ENCODE peak calls at places on chromosomes 16 and 17, in five cellular contexts. V, A, E, Q and K are unnamed samples.

GRCh38 chr17:35094902-35095301 is 24.8 kb downstream of the RAD51D start:
- DNase-seq in V (no peak), A (peak; percentile 49), E (no peak), Q (no peak), K (no peak)

GRCh38 chr17:33015716-33016346 is 24.2 kb downstream of the SPACA3 start:
- DNase-seq in V (no peak), A (no peak), E (no peak), Q (no peak), K (no peak)

GRCh38 chr16:74724820-74725549 is 24.3 kb upstream of the MLKL start:
- DNase-seq in V (no peak), A (peak; percentile 93), E (no peak), Q (no peak), K (no peak)

GRCh38 chr16:566475-567361 is at the start of gene NHLRC4:
- DNase-seq in V (no peak), A (peak; percentile 87), E (peak; percentile 66), Q (peak; percentile 40), K (no peak)

GRCh38 chr16:87212026-87212425 is 105.2 kb downstream of the C16orf95 start:
- DNase-seq in V (no peak), A (peak; percentile 49), E (no peak), Q (no peak), K (no peak)

GRCh38 chr16:85994492-85995433 is 95.8 kb downstream of the IRF8 start:
- DNase-seq in V (no peak), A (no peak), E (no peak), Q (no peak), K (no peak)

GRCh38 chr17:71709974-71710373 is 410.8 kb upstream of the SOX9 start:
- DNase-seq in V (no peak), A (no peak), E (no peak), Q (no peak), K (no peak)

GRCh38 chr17:74379495-74380085 is 12.3 kb downstream of the GPR142 start:
- DNase-seq in V (peak; percentile 86), A (peak; percentile 85), E (peak; percentile 94), Q (peak; percentile 99), K (peak; percentile 100)

GRCh38 chr17:36750316-36750885 is 149.0 kb downstream of the MRM1 start:
- DNase-seq in V (no peak), A (no peak), E (no peak), Q (no peak), K (no peak)

GRCh38 chr17:67359960-67360817 is 6.2 kb downstream of the PSMD12 start:
- DNase-seq in V (no peak), A (no peak), E (no peak), Q (peak; percentile 11), K (no peak)

GRCh38 chr17:78939615-78940014 is 14.4 kb upstream of the TIMP2 start:
- DNase-seq in V (no peak), A (no peak), E (no peak), Q (no peak), K (no peak)

GRCh38 chr16:73420244-73421040 is 372.5 kb upstream of the ZFHX3 start:
- DNase-seq in V (no peak), A (no peak), E (no peak), Q (no peak), K (no peak)

GRCh38 chr17:42535400-42536047 is 517 bp upstream of the NAGLU start:
- DNase-seq in V (no peak), A (no peak), E (no peak), Q (no peak), K (no peak)

GRCh38 chr16:84448444-84448843 is 56.0 kb downstream of the MEAK7 start:
- DNase-seq in V (no peak), A (no peak), E (no peak), Q (no peak), K (no peak)

GRCh38 chr16:13936596-13937081 is 16.7 kb downstream of the ERCC4 start:
- DNase-seq in V (no peak), A (peak; percentile 11), E (no peak), Q (no peak), K (no peak)

GRCh38 chr17:19304209-19304608 is 58.3 kb downstream of the B9D1 start:
- DNase-seq in V (no peak), A (peak; percentile 64), E (no peak), Q (peak; percentile 26), K (no peak)

GRCh38 chr16:81708459-81709368 is 70.4 kb upstream of the PLCG2 start:
- DNase-seq in V (no peak), A (no peak), E (no peak), Q (no peak), K (no peak)

GRCh38 chr16:89135166-89135565 is 36.4 kb upstream of the CDH15 start:
- DNase-seq in V (no peak), A (no peak), E (no peak), Q (no peak), K (no peak)

GRCh38 chr17:41494524-41494923 is 4.8 kb upstream of the KRT36 start:
- DNase-seq in V (no peak), A (peak; percentile 57), E (no peak), Q (no peak), K (no peak)

GRCh38 chr17:38921756-38922411 is 3.5 kb upstream of the LASP1NB start:
- DNase-seq in V (no peak), A (no peak), E (no peak), Q (no peak), K (peak; percentile 54)

GRCh38 chr16:9816644-9817043 is 365.6 kb downstream of the GRIN2A start:
- DNase-seq in V (no peak), A (no peak), E (no peak), Q (no peak), K (no peak)

GRCh38 chr16:30335598-30336474 is 19.3 kb downstream of the CD2BP2 start:
- DNase-seq in V (no peak), A (no peak), E (no peak), Q (no peak), K (no peak)

GRCh38 chr16:55672471-55672870 is 16.7 kb downstream of the SLC6A2 start:
- DNase-seq in V (no peak), A (peak; percentile 35), E (no peak), Q (no peak), K (no peak)

GRCh38 chr17:4600563-4600962 is 16.2 kb downstream of the SMTNL2 start:
- DNase-seq in V (no peak), A (no peak), E (no peak), Q (no peak), K (peak; percentile 65)

GRCh38 chr17:73641779-73642580 is 2.3 kb downstream of the SDK2 start:
- DNase-seq in V (no peak), A (no peak), E (peak; percentile 58), Q (no peak), K (no peak)

GRCh38 chr16:50967827-50968612 is 183.1 kb downstream of the SALL1 start:
- DNase-seq in V (no peak), A (no peak), E (no peak), Q (no peak), K (no peak)

GRCh38 chr17:22251493-22251892 is 559.2 kb downstream of the KCNJ18 start:
- DNase-seq in V (no peak), A (no peak), E (no peak), Q (no peak), K (no peak)

GRCh38 chr16:72367841-72368240 is 195.9 kb upstream of the PMFBP1 start:
- DNase-seq in V (no peak), A (no peak), E (no peak), Q (no peak), K (no peak)

GRCh38 chr17:41917957-41918391 is 777 bp downstream of the ACLY start:
- DNase-seq in V (peak; percentile 17), A (no peak), E (peak; percentile 61), Q (peak; percentile 34), K (no peak)

GRCh38 chr17:21425736-21426135 is 49.6 kb downstream of the KCNJ12 start:
- DNase-seq in V (no peak), A (no peak), E (no peak), Q (no peak), K (peak; percentile 35)

GRCh38 chr17:69358688-69359596 is 32.0 kb upstream of the ABCA5 start:
- DNase-seq in V (no peak), A (no peak), E (no peak), Q (peak; percentile 8), K (peak; percentile 54)

GRCh38 chr17:72587773-72588511 is 467.1 kb downstream of the SOX9 start:
- DNase-seq in V (no peak), A (peak; percentile 65), E (no peak), Q (no peak), K (no peak)

GRCh38 chr17:11618861-11619566 is 20.7 kb downstream of the DNAH9 start:
- DNase-seq in V (no peak), A (no peak), E (no peak), Q (no peak), K (no peak)